ENCODE peak calls at places on chromosomes 4 and X, in four cellular contexts. X, K, C and N are unnamed samples.
A peak's percentile ranks its signal among the peaks of the same experiment; 100 is the strongest.

GRCh38 chr4:58551676-58552075 is 1441.5 kb upstream of the IGFBP7 start:
- ATAC-seq in X (no peak), K (no peak), C (no peak), N (no peak)

GRCh38 chr4:26000274-26000950 is 86.4 kb downstream of the SMIM20 start:
- ATAC-seq in X (peak; percentile 46), K (no peak), C (no peak), N (no peak)

GRCh38 chr4:148060264-148061138 is 328.6 kb downstream of the ARHGAP10 start:
- ATAC-seq in X (no peak), K (peak; percentile 61), C (no peak), N (no peak)

GRCh38 chrX:43604753-43605152 is 51.3 kb upstream of the MAOA start:
- ATAC-seq in X (no peak), K (no peak), C (no peak), N (no peak)

GRCh38 chrX:92270936-92271655 is 491.9 kb downstream of the PCDH11X start:
- ATAC-seq in X (no peak), K (no peak), C (no peak), N (no peak)

GRCh38 chrX:63350979-63351616 is at the start of gene SPIN4:
- ATAC-seq in X (peak; percentile 99), K (peak; percentile 92), C (peak; percentile 91), N (peak; percentile 98)

GRCh38 chr4:101280866-101281600 is 66.3 kb downstream of the PPP3CA start:
- ATAC-seq in X (no peak), K (no peak), C (no peak), N (no peak)

GRCh38 chrX:50941638-50942037 is 31.1 kb downstream of the BMP15 start:
- ATAC-seq in X (no peak), K (no peak), C (no peak), N (no peak)

GRCh38 chr4:145316961-145317360 is 136.6 kb upstream of the OTUD4 start:
- ATAC-seq in X (no peak), K (no peak), C (no peak), N (no peak)

GRCh38 chr4:81039351-81040174 is 9.1 kb downstream of the BMP3 start:
- ATAC-seq in X (no peak), K (no peak), C (no peak), N (peak; percentile 63)

GRCh38 chrX:15866141-15866540 is 11.5 kb upstream of the AP1S2 start:
- ATAC-seq in X (no peak), K (no peak), C (no peak), N (no peak)

GRCh38 chr4:53783208-53783859 is 192.0 kb upstream of the LNX1 start:
- ATAC-seq in X (no peak), K (no peak), C (no peak), N (no peak)

GRCh38 chrX:67570839-67571238 is 27.0 kb downstream of the AR start:
- ATAC-seq in X (no peak), K (no peak), C (no peak), N (no peak)

GRCh38 chr4:38266616-38267015 is 306.4 kb downstream of the PTTG2 start:
- ATAC-seq in X (no peak), K (no peak), C (peak; percentile 78), N (no peak)

GRCh38 chr4:40530961-40531635 is 98.6 kb downstream of the RBM47 start:
- ATAC-seq in X (no peak), K (no peak), C (peak; percentile 36), N (no peak)

GRCh38 chrX:24479924-24480722 is 15.0 kb downstream of the PDK3 start:
- ATAC-seq in X (peak; percentile 84), K (peak; percentile 96), C (peak; percentile 99), N (peak; percentile 99)

GRCh38 chr4:126748736-126749135 is 884.0 kb upstream of the INTU start:
- ATAC-seq in X (no peak), K (no peak), C (no peak), N (no peak)

GRCh38 chr4:30413915-30414314 is 306.3 kb upstream of the PCDH7 start:
- ATAC-seq in X (no peak), K (no peak), C (no peak), N (no peak)

GRCh38 chr4:5701971-5702370 is 6.4 kb downstream of the EVC2 start:
- ATAC-seq in X (no peak), K (no peak), C (no peak), N (no peak)

GRCh38 chr4:142211444-142211843 is 575.1 kb downstream of the IL15 start:
- ATAC-seq in X (no peak), K (no peak), C (no peak), N (no peak)

GRCh38 chr4:165631912-165632311 is 241.1 kb upstream of the TLL1 start:
- ATAC-seq in X (no peak), K (no peak), C (no peak), N (no peak)